ENCODE peak calls at places on chromosomes 3 and 15, in eight cellular contexts. Q, T, C, I, H, R, Y and E are unnamed samples.

GRCh38 chr15:64678126-64678819 is 97.1 kb downstream of the RBPMS2 start:
- DNase-seq in T (no peak), R (no peak), I (no peak), C (no peak), Q (no peak), H (peak), Y (no peak), E (no peak)

GRCh38 chr3:82558081-82558480 is 796.6 kb upstream of the GBE1 start:
- DNase-seq in C (no peak), H (no peak), T (no peak), Q (no peak), I (no peak), Y (no peak), R (no peak), E (no peak)

GRCh38 chr15:68682906-68683490 is 104.2 kb downstream of the CORO2B start:
- DNase-seq in Y (no peak), C (no peak), H (peak), T (no peak), Q (no peak), R (no peak), I (peak), E (no peak)

GRCh38 chr15:82551646-82552247 is 11.5 kb upstream of the RPS17 start:
- DNase-seq in I (no peak), C (no peak), R (no peak), Y (no peak), T (no peak), Q (no peak), H (no peak), E (no peak)

GRCh38 chr3:138863776-138864113 is 29.0 kb upstream of the PIK3CB start:
- DNase-seq in Y (no peak), T (no peak), H (no peak), R (no peak), C (no peak), Q (no peak), I (no peak), E (no peak)

GRCh38 chr3:85074003-85074402 is 115.2 kb downstream of the CADM2 start:
- DNase-seq in C (no peak), R (no peak), I (no peak), Y (no peak), H (no peak), T (no peak), Q (no peak), E (no peak)

GRCh38 chr15:88894819-88895767 is at the start of gene HAPLN3:
- DNase-seq in Q (no peak), I (no peak), T (no peak), C (peak), R (no peak), Y (peak), H (no peak), E (no peak)

GRCh38 chr3:38029400-38030125 is at the start of gene PLCD1:
- DNase-seq in C (peak), Q (peak), Y (peak), I (peak), T (peak), H (peak), R (peak), E (no peak)

GRCh38 chr15:34708422-34708821 is 46.4 kb downstream of the GJD2 start:
- DNase-seq in Y (peak), Q (no peak), I (no peak), R (no peak), H (no peak), C (no peak), T (no peak), E (no peak)

GRCh38 chr15:72785452-72786243 is 2.1 kb upstream of the ADPGK start:
- DNase-seq in R (no peak), Y (no peak), H (no peak), C (no peak), I (no peak), T (no peak), Q (no peak), E (no peak)

GRCh38 chr3:130260821-130261402 is 84.6 kb upstream of the COL6A5 start:
- DNase-seq in C (no peak), R (no peak), I (no peak), Y (no peak), T (no peak), H (no peak), Q (no peak), E (no peak)

GRCh38 chr3:111846717-111847116 is 12.3 kb upstream of the PHLDB2 start:
- DNase-seq in Y (peak), C (no peak), R (no peak), T (no peak), H (no peak), Q (no peak), I (no peak), E (no peak)

GRCh38 chr3:158742861-158743260 is 10.6 kb upstream of the RARRES1 start:
- DNase-seq in H (no peak), T (no peak), Q (no peak), I (no peak), C (no peak), Y (no peak), R (no peak), E (no peak)

GRCh38 chr3:67529337-67529736 is 125.1 kb downstream of the SUCLG2 start:
- DNase-seq in C (no peak), Y (no peak), R (no peak), H (no peak), Q (no peak), I (no peak), T (no peak), E (no peak)

GRCh38 chr3:44067431-44067830 is 174.3 kb upstream of the TOPAZ1 start:
- DNase-seq in Y (no peak), R (no peak), H (no peak), I (no peak), C (no peak), Q (no peak), T (no peak), E (no peak)

GRCh38 chr3:171901615-171902312 is 58.6 kb downstream of the TMEM212 start:
- DNase-seq in T (no peak), Y (no peak), H (no peak), R (no peak), I (no peak), Q (no peak), C (no peak), E (no peak)

GRCh38 chr15:31324739-31325431 is 1.8 kb upstream of the KLF13 start:
- DNase-seq in C (no peak), I (no peak), H (no peak), R (no peak), Q (no peak), T (no peak), Y (no peak), E (no peak)

GRCh38 chr3:187211532-187212274 is 14.4 kb downstream of the RTP1 start:
- DNase-seq in H (no peak), Q (no peak), T (no peak), I (no peak), C (no peak), R (no peak), Y (no peak), E (no peak)

GRCh38 chr3:64853456-64853855 is 165.7 kb upstream of the ADAMTS9 start:
- DNase-seq in Y (no peak), T (no peak), I (no peak), R (no peak), Q (no peak), H (no peak), C (no peak), E (no peak)

GRCh38 chr3:175956964-175957363 is 1097.8 kb downstream of the NAALADL2 start:
- DNase-seq in I (no peak), T (no peak), Y (no peak), Q (no peak), R (no peak), C (no peak), H (no peak), E (no peak)

GRCh38 chr3:29764059-29764458 is 483.2 kb downstream of the RBMS3 start:
- DNase-seq in I (no peak), C (no peak), H (no peak), Q (no peak), R (no peak), T (no peak), Y (no peak), E (no peak)

GRCh38 chr3:29284578-29284977 is 3.7 kb downstream of the RBMS3 start:
- DNase-seq in I (no peak), C (no peak), T (no peak), Y (no peak), Q (no peak), H (no peak), R (no peak), E (no peak)

GRCh38 chr3:126341755-126342150 is 15.5 kb downstream of the KLF15 start:
- DNase-seq in C (peak), H (no peak), R (peak), I (no peak), T (peak), Y (no peak), Q (no peak), E (no peak)

GRCh38 chr15:75733761-75734651 is 21.4 kb upstream of the CSPG4 start:
- DNase-seq in H (no peak), T (no peak), Y (no peak), I (peak), R (no peak), Q (no peak), C (no peak), E (no peak)

GRCh38 chr15:31163769-31164572 is 62.4 kb upstream of the TRPM1 start:
- DNase-seq in T (no peak), R (no peak), I (no peak), C (no peak), Y (no peak), H (no peak), Q (no peak), E (no peak)

GRCh38 chr3:188280627-188281026 is 126.7 kb downstream of the LPP start:
- DNase-seq in Y (no peak), I (no peak), R (no peak), C (no peak), H (no peak), Q (no peak), T (no peak), E (no peak)

GRCh38 chr3:140910860-140911259 is 30.8 kb upstream of the SLC25A36 start:
- DNase-seq in H (no peak), T (no peak), Y (peak), Q (no peak), C (no peak), I (no peak), R (no peak), E (no peak)

GRCh38 chr15:77504310-77504709 is 83.6 kb downstream of the HMG20A start:
- DNase-seq in R (no peak), H (peak), C (peak), T (no peak), I (no peak), Y (no peak), Q (peak), E (no peak)

DNA sequence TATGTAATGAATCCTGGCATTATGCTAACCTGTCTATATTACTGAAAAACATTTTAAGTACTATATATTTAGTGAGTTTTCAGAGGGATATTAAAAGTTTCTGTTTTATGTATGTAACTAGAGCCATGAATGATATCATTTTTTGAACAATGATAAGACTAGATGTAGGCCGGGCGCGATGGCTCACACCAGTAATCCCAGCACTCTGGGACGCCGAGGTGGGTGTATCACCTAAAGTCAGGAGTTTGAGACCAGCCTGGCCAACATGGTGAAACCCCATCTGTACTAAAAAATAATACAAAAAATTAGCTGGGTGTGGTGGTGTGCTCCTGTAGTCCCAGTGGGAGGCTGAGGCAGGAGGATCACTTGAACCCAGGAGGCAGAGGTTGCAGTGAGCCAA is 34.1 kb downstream of the DHX36 start:
- DNase-seq in Y (no peak), R (no peak), C (no peak), H (no peak), I (no peak), Q (no peak), T (no peak), E (no peak)
- TF ChIP-seq POLR2A in Y (no peak), R (no peak), C (no peak), H (no peak), I (no peak), Q (no peak), T (no peak), E (no peak)

GRCh38 chr3:101642441-101642840 is 34.5 kb downstream of the ZBTB11 start:
- DNase-seq in Y (no peak), T (no peak), I (no peak), R (no peak), Q (no peak), C (no peak), H (no peak), E (no peak)
- TF ChIP-seq CTCF in Y (no peak), T (no peak), I (no peak), R (no peak), Q (no peak), C (no peak), H (no peak), E (no peak)

GRCh38 chr15:90046289-90046688 is 45.2 kb downstream of the ZNF710 start:
- DNase-seq in C (no peak), R (no peak), I (no peak), Q (no peak), T (no peak), H (no peak), Y (no peak), E (no peak)
- H3K27ac ChIP-seq in C (peak), R (peak), I (no peak), Q (peak), T (no peak), H (peak), Y (no peak), E (peak)

GRCh38 chr3:197394464-197395321 is 96.3 kb upstream of the DLG1 start:
- DNase-seq in C (no peak), Y (no peak), R (no peak), Q (no peak), H (no peak), T (no peak), I (peak), E (no peak)
- TF ChIP-seq POLR2A in C (no peak), Y (no peak), R (no peak), Q (no peak), H (no peak), T (no peak), I (no peak), E (no peak)